ENCODE peak calls at places on chromosomes 5 and 9, in five cellular contexts. One of them, this sample, is unnamed. For H3K9me3, the result is how much of the 10 kb centered on the place peaks cover.

GRCh38 chr9:138075496-138075895 is 197.9 kb downstream of the CACNA1B start:
- DNase-seq in suprapubic skin: peak
- DNase-seq in left ventricle myocardium inferior: no peak
- DNase-seq in AG04450: no peak
- DNase-seq in right cardiac atrium: no peak
- DNase-seq in this sample: no peak

GRCh38 chr5:35339616-35340100 is 109.4 kb upstream of the PRLR start:
- DNase-seq in suprapubic skin: no peak
- DNase-seq in left ventricle myocardium inferior: no peak
- DNase-seq in AG04450: no peak
- DNase-seq in right cardiac atrium: no peak
- DNase-seq in this sample: no peak

GRCh38 chr9:97307091-97307490 is 368 bp upstream of the CCDC180 start:
- DNase-seq in right cardiac atrium: peak
- DNase-seq in AG04450: peak
- DNase-seq in suprapubic skin: no peak
- DNase-seq in left ventricle myocardium inferior: peak
- DNase-seq in this sample: peak

GRCh38 chr5:139646111-139646510 is 2.0 kb upstream of the CXXC5 start:
- DNase-seq in AG04450: no peak
- DNase-seq in suprapubic skin: peak
- DNase-seq in left ventricle myocardium inferior: peak
- DNase-seq in right cardiac atrium: no peak
- DNase-seq in this sample: no peak

GRCh38 chr9:122118343-122119165 is 25.4 kb upstream of the TTLL11 start:
- DNase-seq in right cardiac atrium: no peak
- DNase-seq in AG04450: no peak
- DNase-seq in left ventricle myocardium inferior: no peak
- DNase-seq in suprapubic skin: no peak
- DNase-seq in this sample: no peak

GRCh38 chr5:151682751-151683331 is 3.9 kb downstream of the SPARC start:
- DNase-seq in right cardiac atrium: peak
- DNase-seq in AG04450: no peak
- DNase-seq in suprapubic skin: no peak
- DNase-seq in left ventricle myocardium inferior: no peak
- DNase-seq in this sample: no peak

GRCh38 chr5:158135682-158136176 is 276.8 kb upstream of the CLINT1 start:
- DNase-seq in suprapubic skin: no peak
- DNase-seq in left ventricle myocardium inferior: peak
- DNase-seq in right cardiac atrium: peak
- DNase-seq in AG04450: no peak
- DNase-seq in this sample: no peak

GRCh38 chr5:32600057-32600622 is 14.8 kb downstream of the SUB1 start:
- DNase-seq in suprapubic skin: no peak
- DNase-seq in right cardiac atrium: no peak
- DNase-seq in AG04450: peak
- DNase-seq in left ventricle myocardium inferior: no peak
- DNase-seq in this sample: no peak

GRCh38 chr5:77180167-77181081 is 30.1 kb upstream of the PDE8B start:
- DNase-seq in suprapubic skin: no peak
- DNase-seq in right cardiac atrium: peak
- DNase-seq in left ventricle myocardium inferior: peak
- DNase-seq in AG04450: no peak
- DNase-seq in this sample: no peak

GRCh38 chr5:125323613-125324012 is 577.2 kb upstream of the ZNF608 start:
- DNase-seq in AG04450: no peak
- DNase-seq in suprapubic skin: no peak
- DNase-seq in left ventricle myocardium inferior: no peak
- DNase-seq in right cardiac atrium: no peak
- DNase-seq in this sample: no peak

GRCh38 chr5:139698461-139699146 is 50.5 kb downstream of the CXXC5 start:
- DNase-seq in AG04450: peak
- DNase-seq in suprapubic skin: peak
- DNase-seq in right cardiac atrium: peak
- DNase-seq in left ventricle myocardium inferior: peak
- DNase-seq in this sample: no peak

GRCh38 chr9:12818431-12819000 is 43.7 kb downstream of the LURAP1L start:
- DNase-seq in AG04450: no peak
- DNase-seq in right cardiac atrium: no peak
- DNase-seq in left ventricle myocardium inferior: no peak
- DNase-seq in suprapubic skin: peak
- DNase-seq in this sample: no peak

GRCh38 chr5:76257897-76258296 is 145.2 kb upstream of the IQGAP2 start:
- DNase-seq in suprapubic skin: no peak
- DNase-seq in left ventricle myocardium inferior: no peak
- DNase-seq in right cardiac atrium: no peak
- DNase-seq in AG04450: no peak
- DNase-seq in this sample: no peak

GRCh38 chr5:115069087-115069968 is 100.4 kb downstream of the TRIM36 start:
- DNase-seq in suprapubic skin: no peak
- DNase-seq in left ventricle myocardium inferior: no peak
- DNase-seq in right cardiac atrium: peak
- DNase-seq in AG04450: peak
- DNase-seq in this sample: no peak

GRCh38 chr5:126369995-126370731 is 53.0 kb upstream of the GRAMD2B start:
- DNase-seq in suprapubic skin: no peak
- DNase-seq in right cardiac atrium: no peak
- DNase-seq in AG04450: no peak
- DNase-seq in left ventricle myocardium inferior: no peak
- DNase-seq in this sample: no peak

GRCh38 chr9:113598451-113598850 is 134.9 kb downstream of the RGS3 start:
- DNase-seq in left ventricle myocardium inferior: no peak
- DNase-seq in right cardiac atrium: no peak
- DNase-seq in suprapubic skin: no peak
- DNase-seq in AG04450: no peak
- DNase-seq in this sample: no peak

GRCh38 chr9:37242089-37242488 is 121.7 kb downstream of the ZCCHC7 start:
- DNase-seq in right cardiac atrium: no peak
- DNase-seq in left ventricle myocardium inferior: no peak
- DNase-seq in suprapubic skin: no peak
- DNase-seq in AG04450: no peak
- DNase-seq in this sample: no peak

GRCh38 chr5:117230375-117230774 is 655.8 kb upstream of the SEMA6A start:
- DNase-seq in AG04450: no peak
- DNase-seq in suprapubic skin: no peak
- DNase-seq in left ventricle myocardium inferior: no peak
- DNase-seq in right cardiac atrium: no peak
- DNase-seq in this sample: no peak

GRCh38 chr9:35258665-35259474 is 97.1 kb downstream of the UNC13B start:
- DNase-seq in left ventricle myocardium inferior: peak
- DNase-seq in right cardiac atrium: peak
- DNase-seq in suprapubic skin: peak
- DNase-seq in AG04450: peak
- DNase-seq in this sample: no peak

GRCh38 chr5:180127682-180128670 is 56.4 kb upstream of the RNF130 start:
- DNase-seq in suprapubic skin: peak
- DNase-seq in left ventricle myocardium inferior: no peak
- DNase-seq in AG04450: no peak
- DNase-seq in right cardiac atrium: no peak
- DNase-seq in this sample: no peak

GRCh38 chr5:29897916-29898315 is 1295.6 kb upstream of the CDH6 start:
- DNase-seq in left ventricle myocardium inferior: no peak
- DNase-seq in suprapubic skin: no peak
- DNase-seq in AG04450: no peak
- DNase-seq in right cardiac atrium: no peak
- DNase-seq in this sample: no peak

GRCh38 chr9:87063246-87063645 is 115.9 kb upstream of the GAS1 start:
- DNase-seq in right cardiac atrium: no peak
- DNase-seq in suprapubic skin: no peak
- DNase-seq in left ventricle myocardium inferior: no peak
- DNase-seq in AG04450: no peak
- DNase-seq in this sample: no peak

GRCh38 chr9:94819161-94819677 is 92.7 kb downstream of the AOPEP start:
- DNase-seq in left ventricle myocardium inferior: peak
- DNase-seq in suprapubic skin: no peak
- DNase-seq in right cardiac atrium: peak
- DNase-seq in AG04450: no peak
- DNase-seq in this sample: no peak

GRCh38 chr5:77356740-77357139 is 135.4 kb downstream of the WDR41 start:
- DNase-seq in suprapubic skin: no peak
- DNase-seq in right cardiac atrium: no peak
- DNase-seq in left ventricle myocardium inferior: no peak
- DNase-seq in AG04450: peak
- DNase-seq in this sample: no peak

GRCh38 chr9:129701549-129701948 is 36.1 kb downstream of the PRRX2 start:
- DNase-seq in right cardiac atrium: no peak
- DNase-seq in suprapubic skin: no peak
- DNase-seq in left ventricle myocardium inferior: no peak
- DNase-seq in AG04450: no peak
- DNase-seq in this sample: no peak

GRCh38 chr9:121222524-121223171 is 21.0 kb upstream of the RAB14 start:
- DNase-seq in suprapubic skin: no peak
- DNase-seq in AG04450: no peak
- DNase-seq in left ventricle myocardium inferior: no peak
- DNase-seq in right cardiac atrium: no peak
- DNase-seq in this sample: peak

GRCh38 chr5:106154280-106154716 is 1516.4 kb downstream of the EFNA5 start:
- DNase-seq in suprapubic skin: peak
- DNase-seq in right cardiac atrium: no peak
- DNase-seq in AG04450: no peak
- DNase-seq in left ventricle myocardium inferior: no peak
- DNase-seq in this sample: no peak

GRCh38 chr5:106493910-106494309 is 1176.8 kb downstream of the EFNA5 start:
- DNase-seq in left ventricle myocardium inferior: no peak
- DNase-seq in suprapubic skin: no peak
- DNase-seq in right cardiac atrium: no peak
- DNase-seq in AG04450: no peak
- DNase-seq in this sample: no peak

GRCh38 chr9:98415782-98416181 is 160.3 kb upstream of the TBC1D2 start:
- DNase-seq in left ventricle myocardium inferior: no peak
- DNase-seq in suprapubic skin: no peak
- DNase-seq in AG04450: no peak
- DNase-seq in right cardiac atrium: no peak
- DNase-seq in this sample: no peak

GRCh38 chr5:153780876-153781275 is 257.8 kb downstream of the FAM114A2 start:
- DNase-seq in right cardiac atrium: no peak
- DNase-seq in left ventricle myocardium inferior: no peak
- DNase-seq in suprapubic skin: no peak
- DNase-seq in AG04450: no peak
- DNase-seq in this sample: no peak

GRCh38 chr5:153784277-153784676 is 254.4 kb downstream of the FAM114A2 start:
- DNase-seq in suprapubic skin: no peak
- DNase-seq in right cardiac atrium: no peak
- DNase-seq in AG04450: no peak
- DNase-seq in left ventricle myocardium inferior: no peak
- DNase-seq in this sample: no peak

GRCh38 chr5:153781325-153781724 is 257.4 kb downstream of the FAM114A2 start:
- DNase-seq in AG04450: no peak
- DNase-seq in left ventricle myocardium inferior: no peak
- DNase-seq in suprapubic skin: no peak
- DNase-seq in right cardiac atrium: no peak
- DNase-seq in this sample: peak

GRCh38 chr5:153782589-153783238 is 256.0 kb downstream of the FAM114A2 start:
- DNase-seq in suprapubic skin: no peak
- DNase-seq in right cardiac atrium: no peak
- DNase-seq in AG04450: no peak
- DNase-seq in left ventricle myocardium inferior: no peak
- DNase-seq in this sample: no peak

GRCh38 chr5:153783278-153783677 is 255.4 kb downstream of the FAM114A2 start:
- DNase-seq in right cardiac atrium: no peak
- DNase-seq in AG04450: no peak
- DNase-seq in left ventricle myocardium inferior: no peak
- DNase-seq in suprapubic skin: no peak
- DNase-seq in this sample: no peak
- H3K9me3 ChIP-seq in right cardiac atrium: under half
- H3K9me3 ChIP-seq in AG04450: under half
- H3K9me3 ChIP-seq in left ventricle myocardium inferior: under half
- H3K9me3 ChIP-seq in suprapubic skin: under half
- H3K9me3 ChIP-seq in this sample: under half

GRCh38 chr5:131767891-131768290 is 28.9 kb downstream of the FNIP1 start:
- DNase-seq in left ventricle myocardium inferior: no peak
- DNase-seq in right cardiac atrium: no peak
- DNase-seq in suprapubic skin: no peak
- DNase-seq in AG04450: no peak
- DNase-seq in this sample: no peak

GRCh38 chr5:131763968-131764367 is 32.8 kb downstream of the FNIP1 start:
- DNase-seq in left ventricle myocardium inferior: no peak
- DNase-seq in suprapubic skin: no peak
- DNase-seq in AG04450: no peak
- DNase-seq in right cardiac atrium: no peak
- DNase-seq in this sample: no peak

GRCh38 chr5:131765261-131765660 is 31.6 kb downstream of the FNIP1 start:
- DNase-seq in left ventricle myocardium inferior: no peak
- DNase-seq in right cardiac atrium: no peak
- DNase-seq in suprapubic skin: no peak
- DNase-seq in AG04450: no peak
- DNase-seq in this sample: no peak

GRCh38 chr5:131769337-131769736 is 27.5 kb downstream of the FNIP1 start:
- DNase-seq in suprapubic skin: no peak
- DNase-seq in AG04450: no peak
- DNase-seq in left ventricle myocardium inferior: no peak
- DNase-seq in right cardiac atrium: no peak
- DNase-seq in this sample: no peak

DNA sequence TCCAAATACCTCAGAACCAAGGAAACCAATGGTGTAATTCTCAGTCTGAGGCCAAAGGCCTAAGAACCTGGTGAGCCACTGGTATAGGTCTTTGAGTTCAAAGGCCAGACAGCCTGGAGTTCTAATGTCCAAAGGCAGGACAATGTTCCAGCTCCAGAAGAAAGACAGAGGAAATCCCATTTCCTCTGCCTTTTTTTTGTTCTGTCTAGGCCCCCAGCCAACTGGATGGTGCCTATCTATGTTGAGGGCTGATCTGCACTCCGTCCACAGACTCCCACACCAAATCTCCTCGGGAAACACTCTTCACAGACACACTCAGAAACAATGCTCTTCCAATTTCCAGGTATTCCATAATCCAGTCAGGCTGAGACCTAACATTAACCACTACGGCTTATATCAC is 30.1 kb downstream of the FNIP1 start:
- DNase-seq in right cardiac atrium: no peak
- DNase-seq in suprapubic skin: no peak
- DNase-seq in AG04450: no peak
- DNase-seq in left ventricle myocardium inferior: no peak
- DNase-seq in this sample: no peak
- H3K9me3 ChIP-seq in right cardiac atrium: under half
- H3K9me3 ChIP-seq in suprapubic skin: under half
- H3K9me3 ChIP-seq in AG04450: under half
- H3K9me3 ChIP-seq in left ventricle myocardium inferior: under half
- H3K9me3 ChIP-seq in this sample: under half

GRCh38 chr5:172007795-172008465 is 1.5 kb upstream of the FBXW11 start:
- DNase-seq in right cardiac atrium: no peak
- DNase-seq in AG04450: no peak
- DNase-seq in left ventricle myocardium inferior: no peak
- DNase-seq in suprapubic skin: no peak
- DNase-seq in this sample: no peak
- H3K9me3 ChIP-seq in right cardiac atrium: under half
- H3K9me3 ChIP-seq in AG04450: under half
- H3K9me3 ChIP-seq in left ventricle myocardium inferior: under half
- H3K9me3 ChIP-seq in suprapubic skin: under half
- H3K9me3 ChIP-seq in this sample: under half

DNA sequence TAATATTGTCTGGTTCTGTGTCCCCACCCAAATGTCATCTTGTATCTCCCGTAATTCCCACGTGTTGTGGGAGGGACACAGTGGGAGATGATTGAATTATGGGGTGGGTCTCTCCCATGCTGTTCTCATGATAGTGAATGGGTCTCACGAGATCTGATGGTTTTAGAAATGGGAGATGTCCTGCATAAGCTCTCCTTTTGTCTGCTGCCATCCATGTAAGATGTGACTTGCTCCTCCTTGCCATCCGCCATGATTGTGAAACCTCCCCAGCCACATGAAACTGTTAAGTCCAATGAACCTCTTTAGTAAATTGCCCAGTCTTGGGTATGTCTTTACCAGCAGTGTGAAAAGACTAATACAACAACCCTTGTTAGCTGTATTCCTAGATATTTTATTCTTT is 44.5 kb downstream of the GIN1 start:
- DNase-seq in right cardiac atrium: no peak
- DNase-seq in suprapubic skin: no peak
- DNase-seq in AG04450: no peak
- DNase-seq in left ventricle myocardium inferior: no peak
- DNase-seq in this sample: no peak
- H3K9me3 ChIP-seq in right cardiac atrium: under half
- H3K9me3 ChIP-seq in suprapubic skin: under half
- H3K9me3 ChIP-seq in AG04450: under half
- H3K9me3 ChIP-seq in left ventricle myocardium inferior: half or more
- H3K9me3 ChIP-seq in this sample: under half

This sample was measured in vagina.